ENCODE peak calls at places on chromosomes 3 and 15, in five cellular contexts. U, E, R, O and H are unnamed samples.

GRCh38 chr3:160588023-160588422 is 22.7 kb upstream of the KPNA4 start:
- DNase-seq in U (no peak), E (no peak), R (no peak), O (no peak), H (no peak)

GRCh38 chr15:72155021-72155621 is 36.9 kb downstream of the SENP8 start:
- DNase-seq in U (peak; percentile 58), E (peak; percentile 83), R (peak; percentile 35), O (peak; percentile 97), H (no peak)

GRCh38 chr3:11778248-11778647 is 68.4 kb downstream of the TAMM41 start:
- DNase-seq in U (no peak), E (no peak), R (no peak), O (no peak), H (no peak)

GRCh38 chr3:78414261-78414660 is 1353.5 kb downstream of the ROBO1 start:
- DNase-seq in U (no peak), E (no peak), R (no peak), O (no peak), H (no peak)

GRCh38 chr3:108403921-108404320 is 106.5 kb downstream of the MYH15 start:
- DNase-seq in U (no peak), E (no peak), R (no peak), O (no peak), H (no peak)

GRCh38 chr3:123085293-123085949 is 18.6 kb downstream of the PDIA5 start:
- DNase-seq in U (no peak), E (no peak), R (no peak), O (no peak), H (no peak)

GRCh38 chr15:96421211-96421610 is 90.7 kb downstream of the NR2F2 start:
- DNase-seq in U (no peak), E (no peak), R (no peak), O (peak; percentile 38), H (no peak)

GRCh38 chr3:8254489-8254888 is 247.1 kb upstream of the LMCD1 start:
- DNase-seq in U (no peak), E (no peak), R (no peak), O (no peak), H (no peak)

GRCh38 chr3:31142139-31142538 is 247.7 kb upstream of the GADL1 start:
- DNase-seq in U (no peak), E (no peak), R (no peak), O (no peak), H (no peak)

GRCh38 chr3:191425322-191425734 is 35.6 kb upstream of the PYDC2 start:
- DNase-seq in U (no peak), E (no peak), R (no peak), O (no peak), H (no peak)
- TF ChIP-seq POLR2A in U (no peak), E (no peak), R (no peak), O (no peak), H (no peak)

DNA sequence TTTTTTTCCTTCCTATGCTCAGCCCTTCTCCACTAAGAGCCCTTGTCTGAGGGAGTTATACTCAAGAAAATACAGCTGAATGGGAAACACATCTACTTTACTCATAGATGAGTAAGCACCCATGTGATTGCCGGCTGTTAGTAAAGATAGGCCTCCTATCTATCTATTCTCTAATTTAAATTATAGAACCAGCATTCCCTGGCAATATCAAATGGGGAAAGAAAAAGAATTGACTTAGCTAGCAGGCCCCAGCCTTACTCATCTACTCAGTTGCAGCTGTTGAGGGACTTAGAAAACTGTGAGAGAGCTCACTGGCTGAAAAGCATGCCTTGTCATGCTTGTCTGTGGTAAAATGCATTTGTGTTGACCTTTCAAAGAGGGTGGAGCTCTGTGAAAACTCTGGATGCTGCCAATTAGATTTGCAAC is 116.9 kb upstream of the LRRFIP2 start:
- DNase-seq in U (no peak), E (no peak), R (peak; percentile 34), O (no peak), H (peak; percentile 18)
- TF ChIP-seq POLR2A in U (no peak), E (no peak), R (no peak), O (no peak), H (no peak)

DNA sequence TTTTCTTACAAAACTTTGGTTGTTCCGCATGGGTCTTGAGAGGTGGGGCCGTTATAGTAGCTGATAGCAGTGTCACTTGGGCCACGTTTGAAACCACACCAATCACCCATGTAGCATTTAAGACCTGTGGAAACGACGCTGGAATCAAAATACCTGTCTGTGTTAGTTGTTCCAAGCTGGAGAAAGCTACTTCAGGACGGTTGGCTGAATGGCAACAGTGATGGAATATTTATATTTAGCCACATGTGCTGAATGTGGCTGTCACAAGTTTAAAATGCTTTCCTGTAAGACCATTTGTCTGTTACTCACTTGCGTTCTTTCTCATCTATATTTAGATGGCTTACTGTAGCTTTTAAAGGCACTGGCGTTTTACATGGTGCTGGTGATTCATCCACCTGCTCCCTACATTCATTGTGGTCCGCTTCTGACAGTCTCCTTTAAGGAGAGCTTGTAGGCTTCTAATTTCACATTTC is 1.4 kb downstream of the DNAJA4 start:
- DNase-seq in U (no peak), E (no peak), R (no peak), O (no peak), H (peak; percentile 66)
- TF ChIP-seq POLR2A in U (no peak), E (no peak), R (no peak), O (no peak), H (no peak)

GRCh38 chr3:13066236-13066635 is 7.0 kb downstream of the IQSEC1 start:
- DNase-seq in U (no peak), E (no peak), R (no peak), O (no peak), H (no peak)
- TF ChIP-seq POLR2A in U (no peak), E (no peak), R (no peak), O (no peak), H (no peak)